ENCODE peak calls at places on chromosomes 5 and 9, in four cellular contexts. One of them, this sample, is unnamed.

GRCh38 chr5:150044712-150045111 is 41.6 kb downstream of the CSF1R start:
- DNase-seq in neural progenitor cell: no peak
- DNase-seq in progenitor cell of endocrine pancreas: no peak
- DNase-seq in heart right ventricle: no peak
- DNase-seq in this sample: no peak

GRCh38 chr5:132009706-132010405 is 1.6 kb downstream of the ACSL6 start:
- DNase-seq in progenitor cell of endocrine pancreas: no peak
- DNase-seq in neural progenitor cell: peak
- DNase-seq in heart right ventricle: no peak
- DNase-seq in this sample: no peak

GRCh38 chr5:120396186-120396585 is 67.9 kb upstream of the PRR16 start:
- DNase-seq in heart right ventricle: no peak
- DNase-seq in progenitor cell of endocrine pancreas: no peak
- DNase-seq in neural progenitor cell: no peak
- DNase-seq in this sample: no peak

GRCh38 chr9:36928670-36929349 is 105.3 kb downstream of the PAX5 start:
- DNase-seq in heart right ventricle: no peak
- DNase-seq in neural progenitor cell: no peak
- DNase-seq in progenitor cell of endocrine pancreas: no peak
- DNase-seq in this sample: no peak

GRCh38 chr5:36079200-36079761 is 12.6 kb upstream of the UGT3A2 start:
- DNase-seq in progenitor cell of endocrine pancreas: no peak
- DNase-seq in neural progenitor cell: peak
- DNase-seq in heart right ventricle: no peak
- DNase-seq in this sample: peak

GRCh38 chr5:1003296-1003937 is 5.2 kb upstream of the NKD2 start:
- DNase-seq in progenitor cell of endocrine pancreas: no peak
- DNase-seq in neural progenitor cell: no peak
- DNase-seq in heart right ventricle: peak
- DNase-seq in this sample: no peak

GRCh38 chr9:132590318-132591182 is 8.1 kb downstream of the BARHL1 start:
- DNase-seq in progenitor cell of endocrine pancreas: no peak
- DNase-seq in neural progenitor cell: peak
- DNase-seq in heart right ventricle: no peak
- DNase-seq in this sample: no peak

GRCh38 chr5:168238422-168238821 is 53.0 kb upstream of the WWC1 start:
- DNase-seq in neural progenitor cell: no peak
- DNase-seq in heart right ventricle: no peak
- DNase-seq in progenitor cell of endocrine pancreas: no peak
- DNase-seq in this sample: no peak

GRCh38 chr5:179267671-179268071 is 77.6 kb downstream of the ADAMTS2 start:
- DNase-seq in heart right ventricle: no peak
- DNase-seq in neural progenitor cell: no peak
- DNase-seq in progenitor cell of endocrine pancreas: no peak
- DNase-seq in this sample: no peak

GRCh38 chr5:15757635-15758034 is 257.7 kb downstream of the FBXL7 start:
- DNase-seq in progenitor cell of endocrine pancreas: no peak
- DNase-seq in heart right ventricle: no peak
- DNase-seq in neural progenitor cell: no peak
- DNase-seq in this sample: peak

GRCh38 chr9:118059520-118060278 is 355.5 kb downstream of the TLR4 start:
- DNase-seq in progenitor cell of endocrine pancreas: peak
- DNase-seq in heart right ventricle: peak
- DNase-seq in neural progenitor cell: peak
- DNase-seq in this sample: peak

GRCh38 chr5:109016300-109016699 is 268.6 kb downstream of the FER start:
- DNase-seq in progenitor cell of endocrine pancreas: no peak
- DNase-seq in neural progenitor cell: no peak
- DNase-seq in heart right ventricle: no peak
- DNase-seq in this sample: peak

GRCh38 chr9:13555989-13556500 is 276.6 kb upstream of the MPDZ start:
- DNase-seq in neural progenitor cell: no peak
- DNase-seq in heart right ventricle: no peak
- DNase-seq in progenitor cell of endocrine pancreas: no peak
- DNase-seq in this sample: no peak

GRCh38 chr5:136021016-136021405 is 7.8 kb upstream of the TGFBI start:
- DNase-seq in neural progenitor cell: no peak
- DNase-seq in progenitor cell of endocrine pancreas: no peak
- DNase-seq in heart right ventricle: no peak
- DNase-seq in this sample: no peak

GRCh38 chr5:132471006-132471907 is 19.3 kb downstream of the IRF1 start:
- DNase-seq in progenitor cell of endocrine pancreas: no peak
- DNase-seq in neural progenitor cell: no peak
- DNase-seq in heart right ventricle: no peak
- DNase-seq in this sample: no peak

GRCh38 chr5:168393773-168394172 is 92.5 kb upstream of the RARS1 start:
- DNase-seq in heart right ventricle: no peak
- DNase-seq in neural progenitor cell: no peak
- DNase-seq in progenitor cell of endocrine pancreas: no peak
- DNase-seq in this sample: no peak

GRCh38 chr5:151912360-151912759 is 12.3 kb downstream of the GLRA1 start:
- DNase-seq in progenitor cell of endocrine pancreas: no peak
- DNase-seq in heart right ventricle: peak
- DNase-seq in neural progenitor cell: no peak
- DNase-seq in this sample: no peak

GRCh38 chr5:117333011-117333410 is 758.4 kb upstream of the SEMA6A start:
- DNase-seq in heart right ventricle: no peak
- DNase-seq in progenitor cell of endocrine pancreas: no peak
- DNase-seq in neural progenitor cell: no peak
- DNase-seq in this sample: no peak

GRCh38 chr5:871596-872298 is 20.9 kb downstream of the BRD9 start:
- DNase-seq in heart right ventricle: no peak
- DNase-seq in progenitor cell of endocrine pancreas: no peak
- DNase-seq in neural progenitor cell: no peak
- DNase-seq in this sample: no peak

GRCh38 chr9:98846081-98846480 is 38.6 kb downstream of the GALNT12 start:
- DNase-seq in neural progenitor cell: no peak
- DNase-seq in progenitor cell of endocrine pancreas: no peak
- DNase-seq in heart right ventricle: no peak
- DNase-seq in this sample: no peak

GRCh38 chr5:68329554-68329953 is 114.0 kb downstream of the PIK3R1 start:
- DNase-seq in heart right ventricle: no peak
- DNase-seq in progenitor cell of endocrine pancreas: no peak
- DNase-seq in neural progenitor cell: no peak
- DNase-seq in this sample: no peak

GRCh38 chr9:34123682-34124081 is 2.8 kb downstream of the DCAF12 start:
- DNase-seq in neural progenitor cell: no peak
- DNase-seq in heart right ventricle: peak
- DNase-seq in progenitor cell of endocrine pancreas: no peak
- DNase-seq in this sample: no peak

GRCh38 chr5:94850960-94851359 is 232.5 kb downstream of the SLF1 start:
- DNase-seq in progenitor cell of endocrine pancreas: no peak
- DNase-seq in neural progenitor cell: no peak
- DNase-seq in heart right ventricle: no peak
- DNase-seq in this sample: no peak

GRCh38 chr5:94847726-94848125 is 229.3 kb downstream of the SLF1 start:
- DNase-seq in heart right ventricle: no peak
- DNase-seq in neural progenitor cell: no peak
- DNase-seq in progenitor cell of endocrine pancreas: no peak
- DNase-seq in this sample: no peak

GRCh38 chr5:94849324-94849723 is 230.9 kb downstream of the SLF1 start:
- DNase-seq in heart right ventricle: no peak
- DNase-seq in neural progenitor cell: peak
- DNase-seq in progenitor cell of endocrine pancreas: no peak
- DNase-seq in this sample: no peak

GRCh38 chr5:94853122-94853521 is 234.7 kb downstream of the SLF1 start:
- DNase-seq in neural progenitor cell: no peak
- DNase-seq in progenitor cell of endocrine pancreas: no peak
- DNase-seq in heart right ventricle: no peak
- DNase-seq in this sample: no peak

DNA sequence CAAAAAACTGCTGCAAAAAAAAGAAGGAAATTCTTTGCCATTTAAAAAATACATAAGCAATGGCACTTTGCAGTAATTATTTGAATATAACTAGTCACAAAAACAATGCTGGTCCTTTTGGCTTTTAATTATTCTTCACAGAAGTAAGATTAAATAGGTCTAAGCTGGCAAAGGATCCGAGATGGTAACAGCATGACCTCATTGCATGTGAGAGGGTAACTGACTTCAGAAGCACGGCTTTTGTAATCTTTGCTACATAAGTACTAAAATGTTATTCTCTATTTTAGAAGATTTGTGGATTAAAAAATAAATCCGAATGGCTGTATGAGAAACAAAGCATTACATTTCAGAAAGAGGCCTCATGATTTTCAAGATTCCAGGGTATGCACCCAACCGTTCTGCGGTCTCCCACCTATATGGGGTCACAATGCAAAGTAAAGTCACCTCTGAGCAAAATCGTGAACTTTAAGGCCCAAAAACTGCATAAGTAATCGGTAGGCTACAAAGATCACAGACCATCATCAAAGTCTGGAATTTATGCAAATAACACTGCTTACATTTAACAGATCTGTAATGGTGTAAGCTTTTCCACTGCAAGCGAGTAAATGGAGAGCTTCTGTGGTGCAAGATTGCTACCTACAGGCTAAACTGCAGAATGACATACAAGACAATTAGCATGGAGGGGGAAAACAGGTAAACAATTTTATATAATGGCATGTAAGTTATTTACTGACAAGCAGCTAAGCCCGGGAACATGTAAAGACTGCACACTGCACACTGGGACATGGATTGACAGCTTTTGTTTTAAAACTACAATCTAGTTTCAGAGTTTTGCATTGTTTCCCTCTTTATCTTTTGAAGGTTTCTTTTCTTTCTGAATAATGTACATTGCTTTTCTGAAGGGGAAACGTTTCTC is 231.6 kb downstream of the SLF1 start:
- DNase-seq in progenitor cell of endocrine pancreas: no peak
- DNase-seq in heart right ventricle: no peak
- DNase-seq in neural progenitor cell: peak
- DNase-seq in this sample: peak
- TF ChIP-seq CTCF in progenitor cell of endocrine pancreas: peak
- TF ChIP-seq CTCF in heart right ventricle: peak
- TF ChIP-seq CTCF in neural progenitor cell: peak
- TF ChIP-seq CTCF in this sample: peak

DNA sequence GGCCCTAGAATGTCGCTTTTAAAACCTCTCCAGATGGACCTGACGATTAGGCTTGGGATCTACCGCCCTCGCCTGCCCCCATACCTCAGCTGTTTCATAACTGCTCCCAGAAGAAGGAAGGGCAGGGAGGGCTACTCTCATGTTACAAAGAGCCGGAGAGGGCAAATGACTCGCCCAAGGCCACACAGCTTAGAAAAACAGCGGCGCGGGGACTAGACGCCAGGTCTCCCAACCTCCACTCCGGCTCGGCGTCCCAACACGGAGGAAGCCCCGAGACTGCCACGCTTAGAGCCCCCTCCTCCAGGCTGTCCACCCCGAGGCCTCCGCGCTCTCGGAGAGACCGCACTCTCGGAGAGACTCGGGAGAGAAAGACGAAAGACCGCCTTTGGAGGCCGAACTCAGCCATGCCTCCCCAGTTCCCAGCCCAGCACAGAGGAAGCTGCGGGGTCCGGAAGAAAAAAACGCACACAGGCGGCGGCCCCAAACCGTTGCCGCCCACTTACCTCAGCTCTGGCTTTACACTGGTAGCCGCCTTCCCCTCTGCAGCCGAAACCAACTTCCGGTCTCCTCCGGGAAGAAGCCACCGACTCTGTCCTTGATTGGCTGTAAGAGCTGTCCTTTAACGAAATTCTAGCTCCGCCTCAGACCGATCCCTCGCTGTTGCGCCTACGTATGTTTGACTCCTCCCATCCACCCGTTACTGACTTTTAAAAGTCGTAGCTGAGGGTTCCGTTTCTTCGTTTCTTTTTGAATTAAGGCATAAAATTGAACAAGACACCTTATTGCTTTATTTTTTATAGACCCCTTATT is at the start of gene MED7:
- DNase-seq in heart right ventricle: peak
- DNase-seq in neural progenitor cell: peak
- DNase-seq in progenitor cell of endocrine pancreas: peak
- DNase-seq in this sample: peak
- TF ChIP-seq CTCF in heart right ventricle: no peak
- TF ChIP-seq CTCF in neural progenitor cell: no peak
- TF ChIP-seq CTCF in progenitor cell of endocrine pancreas: no peak
- TF ChIP-seq CTCF in this sample: no peak

GRCh38 chr5:5342784-5343183 is 79.7 kb upstream of the ICE1 start:
- DNase-seq in neural progenitor cell: no peak
- DNase-seq in progenitor cell of endocrine pancreas: no peak
- DNase-seq in heart right ventricle: no peak
- DNase-seq in this sample: no peak

GRCh38 chr5:5341531-5342292 is 80.8 kb upstream of the ICE1 start:
- DNase-seq in neural progenitor cell: no peak
- DNase-seq in progenitor cell of endocrine pancreas: no peak
- DNase-seq in heart right ventricle: no peak
- DNase-seq in this sample: no peak

GRCh38 chr5:5343581-5343980 is 78.9 kb upstream of the ICE1 start:
- DNase-seq in progenitor cell of endocrine pancreas: no peak
- DNase-seq in heart right ventricle: no peak
- DNase-seq in neural progenitor cell: no peak
- DNase-seq in this sample: no peak

GRCh38 chr5:5339257-5339656 is 83.2 kb upstream of the ICE1 start:
- DNase-seq in heart right ventricle: no peak
- DNase-seq in neural progenitor cell: no peak
- DNase-seq in progenitor cell of endocrine pancreas: no peak
- DNase-seq in this sample: no peak

DNA sequence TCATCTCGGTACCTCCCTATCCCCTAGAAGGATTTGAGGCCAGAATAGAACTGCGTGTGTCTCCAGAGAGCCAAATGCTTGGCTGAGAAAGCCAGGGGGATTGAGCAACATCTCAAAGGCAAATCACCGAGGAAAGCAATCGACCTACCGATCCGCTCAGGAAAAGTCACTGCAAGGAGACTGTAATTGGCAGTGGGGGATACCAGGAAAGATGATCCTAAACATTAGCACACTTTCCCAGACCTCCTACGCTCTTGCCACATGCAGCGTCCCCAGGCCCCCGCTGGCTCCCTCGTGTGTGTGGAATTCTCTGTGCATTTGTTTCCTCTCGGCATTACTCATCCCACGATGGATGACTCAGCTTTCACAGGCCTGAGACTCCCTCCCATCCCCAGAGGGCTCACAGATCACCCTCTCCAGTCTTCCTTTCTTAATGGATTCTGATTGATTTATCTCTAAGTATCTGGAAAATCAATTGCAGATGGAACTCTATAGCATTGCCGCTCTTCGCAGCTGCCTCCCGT is 82.2 kb upstream of the ICE1 start:
- DNase-seq in progenitor cell of endocrine pancreas: no peak
- DNase-seq in heart right ventricle: peak
- DNase-seq in neural progenitor cell: peak
- DNase-seq in this sample: no peak
- TF ChIP-seq CTCF in progenitor cell of endocrine pancreas: peak
- TF ChIP-seq CTCF in heart right ventricle: peak
- TF ChIP-seq CTCF in neural progenitor cell: peak
- TF ChIP-seq CTCF in this sample: no peak

GRCh38 chr5:142865631-142866030 is 95.5 kb downstream of the ARHGAP26 start:
- DNase-seq in heart right ventricle: no peak
- DNase-seq in progenitor cell of endocrine pancreas: no peak
- DNase-seq in neural progenitor cell: no peak
- DNase-seq in this sample: no peak

GRCh38 chr5:142862585-142862984 is 92.4 kb downstream of the ARHGAP26 start:
- DNase-seq in heart right ventricle: no peak
- DNase-seq in neural progenitor cell: no peak
- DNase-seq in progenitor cell of endocrine pancreas: no peak
- DNase-seq in this sample: no peak

GRCh38 chr5:142861011-142861410 is 90.8 kb downstream of the ARHGAP26 start:
- DNase-seq in neural progenitor cell: no peak
- DNase-seq in progenitor cell of endocrine pancreas: no peak
- DNase-seq in heart right ventricle: no peak
- DNase-seq in this sample: no peak

GRCh38 chr5:142864293-142865260 is 94.4 kb downstream of the ARHGAP26 start:
- DNase-seq in neural progenitor cell: no peak
- DNase-seq in heart right ventricle: no peak
- DNase-seq in progenitor cell of endocrine pancreas: no peak
- DNase-seq in this sample: no peak

GRCh38 chr5:142863856-142864255 is 93.7 kb downstream of the ARHGAP26 start:
- DNase-seq in neural progenitor cell: no peak
- DNase-seq in progenitor cell of endocrine pancreas: no peak
- DNase-seq in heart right ventricle: no peak
- DNase-seq in this sample: no peak
- TF ChIP-seq CTCF in neural progenitor cell: no peak
- TF ChIP-seq CTCF in progenitor cell of endocrine pancreas: no peak
- TF ChIP-seq CTCF in heart right ventricle: no peak
- TF ChIP-seq CTCF in this sample: no peak

This sample was measured in LNCaP clone FGC.